ENCODE peak calls at places on chromosome 3, in four cellular contexts. H, F, U and M are unnamed samples. For H3K9me3, the result is how much of the 10 kb centered on the place peaks cover.

GRCh38 chr3:22859618-22860017 is 343.5 kb upstream of the UBE2E2 start:
- DNase-seq in H (no peak), F (no peak), U (no peak), M (no peak)

GRCh38 chr3:170301404-170301803 is 56.1 kb upstream of the SKIL start:
- DNase-seq in H (peak), F (no peak), U (no peak), M (no peak)

GRCh38 chr3:161100994-161101393 is 4.2 kb downstream of the B3GALNT1 start:
- DNase-seq in H (no peak), F (no peak), U (no peak), M (no peak)

GRCh38 chr3:195063596-195064193 is 207.3 kb downstream of the XXYLT1 start:
- DNase-seq in H (no peak), F (no peak), U (no peak), M (no peak)

GRCh38 chr3:193861036-193861435 is 268.0 kb downstream of the OPA1 start:
- DNase-seq in H (no peak), F (no peak), U (no peak), M (no peak)

GRCh38 chr3:5271061-5271683 is 83.7 kb downstream of the EDEM1 start:
- DNase-seq in H (no peak), F (no peak), U (no peak), M (no peak)

GRCh38 chr3:141368062-141368924 is at the start of gene ZBTB38:
- DNase-seq in H (peak), F (no peak), U (peak), M (peak)

GRCh38 chr3:114794894-114795630 is 352.0 kb downstream of the ZBTB20 start:
- DNase-seq in H (no peak), F (no peak), U (no peak), M (no peak)

GRCh38 chr3:66609660-66610547 is 109.1 kb upstream of the LRIG1 start:
- DNase-seq in H (peak), F (no peak), U (peak), M (no peak)

GRCh38 chr3:47123857-47124256 is 40.1 kb downstream of the SETD2 start:
- DNase-seq in H (no peak), F (no peak), U (no peak), M (no peak)
- H3K9me3 ChIP-seq in H (under half), F (under half), U (under half), M (under half)

GRCh38 chr3:136161516-136161915 is 34.6 kb downstream of the MSL2 start:
- DNase-seq in H (no peak), F (no peak), U (no peak), M (no peak)
- H3K9me3 ChIP-seq in H (under half), F (under half), U (under half), M (under half)

GRCh38 chr3:52721002-52721741 is 15.3 kb downstream of the SPCS1 start:
- DNase-seq in H (no peak), F (no peak), U (no peak), M (no peak)

GRCh38 chr3:52721742-52722033 is 15.8 kb downstream of the SPCS1 start:
- DNase-seq in H (peak), F (no peak), U (no peak), M (no peak)

GRCh38 chr3:52723935-52724334 is 18.0 kb downstream of the SPCS1 start:
- DNase-seq in H (no peak), F (no peak), U (no peak), M (no peak)

GRCh38 chr3:52722491-52722890 is 16.6 kb downstream of the SPCS1 start:
- DNase-seq in H (no peak), F (no peak), U (no peak), M (no peak)

DNA sequence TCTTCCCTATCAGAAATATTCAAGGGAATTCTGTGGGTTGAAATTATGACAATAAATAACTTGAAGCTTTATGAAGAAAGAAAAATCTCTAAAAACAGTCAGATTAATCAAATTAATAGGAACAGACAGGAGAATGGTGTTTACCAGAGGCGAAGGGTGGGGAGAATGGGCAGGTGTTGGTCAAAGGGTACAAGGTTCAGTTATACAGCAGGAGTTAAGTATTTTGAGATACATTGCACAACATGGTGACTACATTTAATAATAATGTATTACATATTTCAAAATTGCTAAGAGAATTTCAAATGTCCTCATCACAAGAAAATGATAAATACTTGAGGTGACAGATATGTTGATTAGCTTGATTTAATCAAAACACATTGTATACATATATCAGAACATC is 18.6 kb downstream of the SPCS1 start:
- DNase-seq in H (no peak), F (no peak), U (no peak), M (no peak)
- H3K9me3 ChIP-seq in H (under half), F (under half), U (under half), M (under half)

GRCh38 chr3:8813411-8813810 is 44.0 kb upstream of the OXTR start:
- DNase-seq in H (no peak), F (no peak), U (no peak), M (no peak)

GRCh38 chr3:8822141-8822540 is 52.7 kb upstream of the OXTR start:
- DNase-seq in H (peak), F (no peak), U (no peak), M (no peak)

GRCh38 chr3:8816106-8816505 is 46.7 kb upstream of the OXTR start:
- DNase-seq in H (no peak), F (no peak), U (no peak), M (no peak)

GRCh38 chr3:8817486-8817885 is 48.1 kb upstream of the OXTR start:
- DNase-seq in H (no peak), F (no peak), U (no peak), M (no peak)
- H3K9me3 ChIP-seq in H (under half), F (under half), U (under half), M (under half)

GRCh38 chr3:106929081-106929480 is 448.2 kb upstream of the CCDC54 start:
- DNase-seq in H (no peak), F (no peak), U (no peak), M (no peak)
- H3K9me3 ChIP-seq in H (under half), F (under half), U (under half), M (under half)

GRCh38 chr3:7875858-7876442 is 625.7 kb upstream of the LMCD1 start:
- DNase-seq in H (no peak), F (no peak), U (no peak), M (no peak)

GRCh38 chr3:7874116-7874515 is 627.5 kb upstream of the LMCD1 start:
- DNase-seq in H (no peak), F (no peak), U (no peak), M (no peak)

GRCh38 chr3:7876741-7877297 is 624.8 kb upstream of the LMCD1 start:
- DNase-seq in H (no peak), F (no peak), U (no peak), M (no peak)

GRCh38 chr3:7867587-7867986 is 634.0 kb upstream of the LMCD1 start:
- DNase-seq in H (no peak), F (no peak), U (no peak), M (no peak)

DNA sequence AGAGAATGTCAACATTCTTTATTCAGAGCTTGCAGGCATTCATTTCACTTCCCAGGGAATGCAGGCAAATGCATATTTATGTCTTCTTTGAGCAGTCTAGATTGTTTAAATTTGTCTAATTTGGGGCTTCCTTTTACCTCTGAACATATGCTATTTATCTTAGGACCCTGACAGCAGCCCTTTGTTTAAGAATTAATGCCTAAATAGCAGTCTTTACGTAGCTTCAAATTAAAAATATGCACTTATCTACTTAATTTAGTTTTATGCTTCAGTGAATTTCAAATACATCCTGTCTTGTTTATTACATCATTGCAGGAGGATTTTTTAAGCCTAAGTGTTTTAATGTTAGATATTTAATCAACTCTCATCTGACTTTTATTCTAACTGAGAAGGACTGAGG is 630.5 kb upstream of the LMCD1 start:
- DNase-seq in H (no peak), F (no peak), U (no peak), M (no peak)
- H3K9me3 ChIP-seq in H (under half), F (under half), U (under half), M (under half)

DNA sequence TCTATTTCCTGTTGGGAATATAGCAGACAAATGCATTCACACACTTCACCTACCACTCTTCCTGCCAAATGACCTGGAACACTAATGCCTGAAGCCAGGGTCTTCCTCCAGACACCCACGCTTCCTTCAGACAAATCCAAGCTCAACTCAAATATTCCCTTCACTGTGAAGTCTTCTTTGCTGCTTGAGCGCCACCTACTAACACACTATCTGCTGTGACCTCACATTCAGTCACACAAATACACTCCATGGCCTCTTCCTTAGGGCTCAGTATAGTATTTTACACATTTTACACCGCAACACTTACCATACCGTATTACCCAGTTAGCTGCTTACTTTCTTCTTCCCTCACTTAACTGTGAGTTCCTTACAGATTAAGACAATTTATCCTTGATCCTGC is 149.4 kb downstream of the SHOX2 start:
- DNase-seq in H (no peak), F (no peak), U (no peak), M (no peak)
- H3K9me3 ChIP-seq in H (under half), F (under half), U (under half), M (under half)

DNA sequence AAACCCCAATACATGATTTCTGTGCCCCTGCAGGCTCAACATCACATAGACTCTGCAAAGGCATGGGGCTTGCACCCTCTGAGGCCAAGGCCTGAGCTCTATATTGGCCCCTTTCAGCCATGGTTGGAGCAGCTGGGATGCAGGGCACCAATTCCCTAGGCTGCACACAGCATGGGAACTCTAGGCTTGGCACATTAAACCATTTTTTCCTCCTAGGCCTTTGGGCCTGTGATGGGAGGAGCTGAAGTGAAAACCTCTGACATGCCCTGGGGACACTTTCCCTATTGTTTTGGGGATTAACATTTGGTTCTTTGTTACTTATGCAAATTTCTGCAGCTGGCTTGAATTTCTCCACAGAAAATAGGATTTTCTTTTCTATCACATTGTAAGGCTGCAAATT is 1629.5 kb downstream of the OTOL1 start:
- DNase-seq in H (no peak), F (no peak), U (no peak), M (no peak)
- H3K9me3 ChIP-seq in H (under half), F (under half), U (under half), M (under half)